ENCODE peak calls at places on chromosomes 2 and 18, in five cellular contexts. G, Q, R, I and J are unnamed samples. For H3K4me1, the result is how much of the 10 kb centered on the place peaks cover.

GRCh38 chr2:38515155-38516074 is 87.3 kb downstream of the HNRNPLL start:
- DNase-seq in I (peak), Q (no peak), R (no peak), G (peak), J (peak)

GRCh38 chr2:626491-627339 is 50.5 kb downstream of the TMEM18 start:
- DNase-seq in R (no peak), I (no peak), G (no peak), Q (no peak), J (no peak)

GRCh38 chr2:29106980-29107388 is 8.2 kb upstream of the CLIP4 start:
- DNase-seq in Q (no peak), G (no peak), I (no peak), R (no peak), J (no peak)

GRCh38 chr2:101114268-101114783 is 36.9 kb downstream of the TBC1D8 start:
- DNase-seq in I (no peak), G (no peak), Q (no peak), R (no peak), J (no peak)

GRCh38 chr2:118489712-118490255 is 357.7 kb downstream of the EN1 start:
- DNase-seq in R (no peak), Q (no peak), I (no peak), G (no peak), J (no peak)

GRCh38 chr2:66301073-66301766 is 133.7 kb upstream of the MEIS1 start:
- DNase-seq in G (peak), I (peak), R (no peak), Q (no peak), J (no peak)

GRCh38 chr2:10240161-10240681 is 62.5 kb upstream of the HPCAL1 start:
- DNase-seq in Q (no peak), R (peak), I (peak), G (peak), J (peak)

GRCh38 chr18:40932862-40933261 is 1022.2 kb upstream of the PIK3C3 start:
- DNase-seq in Q (no peak), R (no peak), I (no peak), G (no peak), J (no peak)

GRCh38 chr2:10520154-10520553 is 72.0 kb upstream of the ODC1 start:
- DNase-seq in Q (no peak), I (peak), R (no peak), G (no peak), J (no peak)

GRCh38 chr2:224345492-224345891 is 56.4 kb downstream of the FAM124B start:
- DNase-seq in I (no peak), G (no peak), Q (no peak), R (no peak), J (no peak)

GRCh38 chr18:23238152-23238531 is 102.9 kb downstream of the CABLES1 start:
- DNase-seq in G (no peak), R (peak), I (peak), Q (no peak), J (no peak)

GRCh38 chr18:3710712-3711269 is 260.8 kb downstream of the TGIF1 start:
- DNase-seq in Q (no peak), G (peak), R (peak), I (peak), J (peak)

GRCh38 chr2:27720004-27720551 is 51.4 kb upstream of the MRPL33 start:
- DNase-seq in Q (no peak), G (no peak), I (peak), R (no peak), J (no peak)

GRCh38 chr2:41937464-41937861 is 110.4 kb upstream of the PKDCC start:
- DNase-seq in R (no peak), Q (no peak), I (no peak), G (no peak), J (no peak)
- H3K27ac ChIP-seq in R (no peak), Q (no peak), I (no peak), G (no peak), J (no peak)

DNA sequence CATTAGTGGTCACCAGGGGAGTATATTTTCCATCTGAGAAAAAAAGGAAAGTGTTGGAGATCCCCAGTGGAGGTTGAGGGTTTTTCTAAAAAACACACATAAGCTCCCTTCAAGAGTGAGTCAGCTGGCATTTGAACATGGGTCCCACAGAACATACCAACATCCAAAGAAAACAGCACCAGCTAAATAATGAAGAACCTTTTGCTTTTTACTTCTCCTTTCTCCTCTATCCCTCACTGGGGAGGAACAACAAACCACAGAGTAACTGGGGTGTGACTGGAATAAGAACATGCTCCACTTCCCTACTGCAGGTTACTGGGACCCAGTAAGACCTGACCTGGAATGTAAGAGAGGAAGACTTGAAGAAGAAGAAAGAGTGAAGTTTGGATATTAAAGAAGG is 56.5 kb upstream of the RAPH1 start:
- DNase-seq in R (no peak), I (no peak), G (no peak), Q (no peak), J (no peak)
- H3K4me3 ChIP-seq in R (no peak), I (no peak), G (no peak), Q (no peak), J (no peak)

GRCh38 chr2:8549942-8550341 is 131.9 kb upstream of the ID2 start:
- DNase-seq in G (no peak), R (no peak), I (no peak), Q (no peak), J (no peak)
- H3K4me1 ChIP-seq in G (under half), R (under half), I (under half), Q (under half), J (under half)

DNA sequence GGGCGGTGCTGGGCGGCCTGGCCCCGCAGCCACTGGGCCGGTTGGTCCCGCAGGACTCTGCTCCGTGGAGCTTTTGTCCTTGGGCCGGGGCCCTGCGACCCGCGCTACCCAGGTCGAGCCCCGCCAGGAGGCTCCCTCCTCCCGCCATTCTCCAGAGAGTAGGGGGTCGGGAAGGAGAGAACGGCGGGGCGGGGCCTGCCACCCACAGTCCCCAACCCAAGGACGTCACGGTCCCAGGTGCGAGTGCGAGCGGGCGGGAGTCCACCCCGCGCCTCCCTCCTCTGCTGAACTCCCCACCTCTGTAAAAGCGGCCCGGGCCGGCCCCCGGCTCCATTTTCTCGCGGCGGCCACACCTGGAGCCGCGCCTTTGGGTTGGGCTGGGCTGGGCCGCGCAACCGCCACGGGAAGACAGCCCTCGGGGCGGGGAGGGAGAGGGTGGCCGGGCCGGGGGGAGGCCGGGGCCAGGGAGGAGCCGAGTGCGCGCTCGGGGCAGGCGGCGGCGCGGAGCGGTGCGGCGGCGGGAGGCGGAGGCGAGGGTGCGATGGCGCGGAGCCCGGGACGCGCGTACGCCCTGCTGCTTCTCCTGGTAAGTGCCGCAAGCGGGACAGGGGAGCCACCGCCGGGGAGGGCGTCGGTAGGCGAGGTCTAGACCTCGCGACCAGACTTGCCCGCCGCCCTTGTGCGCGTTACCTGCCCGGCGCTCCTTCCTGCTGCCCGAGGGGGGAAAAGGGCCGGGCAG is at the start of gene DSG2:
- DNase-seq in R (peak), Q (no peak), I (no peak), G (peak), J (peak)
- H3K27ac ChIP-seq in R (peak), Q (no peak), I (no peak), G (no peak), J (peak)

GRCh38 chr2:68294913-68295312 is 24.8 kb downstream of the CNRIP1 start:
- DNase-seq in R (no peak), Q (no peak), G (no peak), I (no peak), J (no peak)
- H3K4me3 ChIP-seq in R (no peak), Q (no peak), G (no peak), I (no peak), J (no peak)